ENCODE peak calls at places on chromosome 11, in seven cellular contexts. M is activated CD8-positive, alpha-beta T cell treated with anti-CD3 and anti-CD28 coated beads for 36 hours; J is endothelial cell; H is mesothelial cell of epicardium; S is hepatocyte; K is nephron progenitor cell; P is heart left ventricle. C is an unnamed sample.

GRCh38 chr11:134033696-134034491 is 35.0 kb upstream of the JAM3 start:
- DNase-seq in M (peak), J (peak), H (peak), S (peak), K (peak), P (peak), C (no peak)

GRCh38 chr11:122833133-122833470 is 5.2 kb upstream of the CRTAM start:
- DNase-seq in M (no peak), J (no peak), H (no peak), S (no peak), K (no peak), P (no peak), C (no peak)

GRCh38 chr11:69010361-69010891 is 2.6 kb downstream of the MRGPRF start:
- DNase-seq in M (no peak), J (no peak), H (no peak), S (no peak), K (no peak), P (no peak), C (no peak)

GRCh38 chr11:63961608-63962412 is 12.6 kb upstream of the COX8A start:
- DNase-seq in M (peak), J (no peak), H (no peak), S (peak), K (no peak), P (no peak), C (no peak)

GRCh38 chr11:44979536-44980399 is 29.1 kb upstream of the TP53I11 start:
- DNase-seq in M (no peak), J (peak), H (no peak), S (no peak), K (no peak), P (peak), C (no peak)

GRCh38 chr11:42329930-42330555 is 870.6 kb upstream of the LRRC4C start:
- DNase-seq in M (no peak), J (no peak), H (no peak), S (no peak), K (no peak), P (no peak), C (no peak)

GRCh38 chr11:2700415-2701211 is 819 bp upstream of the KCNQ1OT1 start:
- DNase-seq in M (peak), J (peak), H (peak), S (peak), K (peak), P (peak), C (peak)

GRCh38 chr11:129695543-129696308 is 119.9 kb upstream of the TMEM45B start:
- DNase-seq in M (peak), J (peak), H (peak), S (peak), K (peak), P (peak), C (peak)

GRCh38 chr11:58567889-58568512 is 7.7 kb downstream of the LPXN start:
- DNase-seq in M (peak), J (peak), H (no peak), S (peak), K (peak), P (no peak), C (no peak)

GRCh38 chr11:63699906-63700305 is 18.6 kb downstream of the RTN3 start:
- DNase-seq in M (no peak), J (no peak), H (no peak), S (no peak), K (no peak), P (no peak), C (no peak)

GRCh38 chr11:57641011-57641410 is 8.7 kb downstream of the YPEL4 start:
- DNase-seq in M (no peak), J (no peak), H (no peak), S (peak), K (no peak), P (no peak), C (no peak)

GRCh38 chr11:2521681-2522630 is 77.1 kb downstream of the KCNQ1 start:
- DNase-seq in M (no peak), J (peak), H (peak), S (no peak), K (no peak), P (peak), C (no peak)

GRCh38 chr11:100203789-100204188 is 483.3 kb upstream of the ARHGAP42 start:
- DNase-seq in M (no peak), J (no peak), H (no peak), S (no peak), K (no peak), P (no peak), C (no peak)

GRCh38 chr11:111063711-111064110 is 181.8 kb upstream of the POU2AF2 start:
- DNase-seq in M (no peak), J (no peak), H (no peak), S (no peak), K (no peak), P (no peak), C (no peak)

GRCh38 chr11:114179234-114179941 is 116.8 kb upstream of the NNMT start:
- DNase-seq in M (no peak), J (no peak), H (no peak), S (peak), K (no peak), P (peak), C (no peak)

GRCh38 chr11:61747389-61748285 is 4.8 kb upstream of the MYRF start:
- DNase-seq in M (peak), J (peak), H (peak), S (peak), K (peak), P (peak), C (peak)

GRCh38 chr11:45048870-45049825 is 97.3 kb upstream of the PRDM11 start:
- DNase-seq in M (no peak), J (no peak), H (no peak), S (peak), K (no peak), P (peak), C (no peak)

GRCh38 chr11:1825039-1825740 is 9.6 kb upstream of the SYT8 start:
- DNase-seq in M (no peak), J (peak), H (no peak), S (peak), K (peak), P (no peak), C (peak)

GRCh38 chr11:65432686-65433582 is 10.3 kb downstream of the NEAT1 start:
- DNase-seq in M (no peak), J (no peak), H (no peak), S (no peak), K (no peak), P (no peak), C (no peak)

GRCh38 chr11:17415523-17416104 is 27.2 kb upstream of the KCNJ11 start:
- DNase-seq in M (no peak), J (no peak), H (no peak), S (no peak), K (no peak), P (no peak), C (no peak)

GRCh38 chr11:17581036-17581731 is 34.1 kb downstream of the OTOG start:
- DNase-seq in M (no peak), J (no peak), H (no peak), S (no peak), K (no peak), P (no peak), C (peak)

GRCh38 chr11:55457641-55458040 is 89.9 kb downstream of the OR4A15 start:
- DNase-seq in M (no peak), J (no peak), H (no peak), S (no peak), K (no peak), P (no peak), C (no peak)

GRCh38 chr11:120652705-120653335 is 141.3 kb downstream of the GRIK4 start:
- DNase-seq in M (peak), J (no peak), H (no peak), S (no peak), K (no peak), P (no peak), C (no peak)

GRCh38 chr11:115632061-115632460 is 127.8 kb upstream of the CADM1 start:
- DNase-seq in M (no peak), J (no peak), H (no peak), S (no peak), K (no peak), P (no peak), C (no peak)

GRCh38 chr11:59102259-59102765 is 4.7 kb upstream of the FAM111B start:
- DNase-seq in M (peak), J (peak), H (peak), S (peak), K (peak), P (peak), C (peak)

GRCh38 chr11:64016512-64016911 is 19.2 kb upstream of the FLRT1 start:
- DNase-seq in M (no peak), J (no peak), H (no peak), S (no peak), K (no peak), P (no peak), C (no peak)

GRCh38 chr11:12242926-12243325 is 132.5 kb downstream of the MICAL2 start:
- DNase-seq in M (no peak), J (no peak), H (no peak), S (no peak), K (no peak), P (no peak), C (no peak)

GRCh38 chr11:1202154-1202775 is 20.6 kb upstream of the MUC5B start:
- DNase-seq in M (peak), J (peak), H (peak), S (no peak), K (no peak), P (no peak), C (peak)

GRCh38 chr11:127023991-127024390 is 23.4 kb upstream of the KIRREL3 start:
- DNase-seq in M (no peak), J (no peak), H (no peak), S (no peak), K (no peak), P (no peak), C (no peak)

GRCh38 chr11:65858354-65859133 is 564 bp upstream of the CFL1 start:
- DNase-seq in M (no peak), J (no peak), H (no peak), S (no peak), K (no peak), P (no peak), C (no peak)

GRCh38 chr11:131658952-131659351 is 288.5 kb downstream of the NTM start:
- DNase-seq in M (no peak), J (no peak), H (no peak), S (no peak), K (no peak), P (no peak), C (no peak)

GRCh38 chr11:9855579-9856260 is 191.8 kb downstream of the SWAP70 start:
- DNase-seq in M (no peak), J (no peak), H (no peak), S (no peak), K (no peak), P (no peak), C (no peak)

GRCh38 chr11:45901646-45902045 is 5.4 kb downstream of the FREY1 start:
- DNase-seq in M (no peak), J (no peak), H (no peak), S (no peak), K (no peak), P (no peak), C (no peak)

GRCh38 chr11:71120346-71120963 is 131.9 kb downstream of the SHANK2 start:
- DNase-seq in M (peak), J (peak), H (no peak), S (peak), K (peak), P (no peak), C (no peak)

GRCh38 chr11:47060807-47061206 is 115.9 kb downstream of the ARFGAP2 start:
- DNase-seq in M (no peak), J (no peak), H (no peak), S (no peak), K (no peak), P (no peak), C (no peak)

GRCh38 chr11:3180869-3181268 is 15.8 kb upstream of the OSBPL5 start:
- DNase-seq in M (no peak), J (no peak), H (peak), S (no peak), K (no peak), P (no peak), C (no peak)

GRCh38 chr11:17275376-17276235 is 933 bp upstream of the NUCB2 start:
- DNase-seq in M (no peak), J (no peak), H (no peak), S (no peak), K (no peak), P (no peak), C (no peak)

GRCh38 chr11:35097814-35098213 is 41.2 kb upstream of the CD44 start:
- DNase-seq in M (no peak), J (no peak), H (no peak), S (no peak), K (no peak), P (no peak), C (no peak)

GRCh38 chr11:1504581-1505290 is 18.2 kb upstream of the MOB2 start:
- DNase-seq in M (no peak), J (no peak), H (no peak), S (no peak), K (no peak), P (peak), C (no peak)

DNA sequence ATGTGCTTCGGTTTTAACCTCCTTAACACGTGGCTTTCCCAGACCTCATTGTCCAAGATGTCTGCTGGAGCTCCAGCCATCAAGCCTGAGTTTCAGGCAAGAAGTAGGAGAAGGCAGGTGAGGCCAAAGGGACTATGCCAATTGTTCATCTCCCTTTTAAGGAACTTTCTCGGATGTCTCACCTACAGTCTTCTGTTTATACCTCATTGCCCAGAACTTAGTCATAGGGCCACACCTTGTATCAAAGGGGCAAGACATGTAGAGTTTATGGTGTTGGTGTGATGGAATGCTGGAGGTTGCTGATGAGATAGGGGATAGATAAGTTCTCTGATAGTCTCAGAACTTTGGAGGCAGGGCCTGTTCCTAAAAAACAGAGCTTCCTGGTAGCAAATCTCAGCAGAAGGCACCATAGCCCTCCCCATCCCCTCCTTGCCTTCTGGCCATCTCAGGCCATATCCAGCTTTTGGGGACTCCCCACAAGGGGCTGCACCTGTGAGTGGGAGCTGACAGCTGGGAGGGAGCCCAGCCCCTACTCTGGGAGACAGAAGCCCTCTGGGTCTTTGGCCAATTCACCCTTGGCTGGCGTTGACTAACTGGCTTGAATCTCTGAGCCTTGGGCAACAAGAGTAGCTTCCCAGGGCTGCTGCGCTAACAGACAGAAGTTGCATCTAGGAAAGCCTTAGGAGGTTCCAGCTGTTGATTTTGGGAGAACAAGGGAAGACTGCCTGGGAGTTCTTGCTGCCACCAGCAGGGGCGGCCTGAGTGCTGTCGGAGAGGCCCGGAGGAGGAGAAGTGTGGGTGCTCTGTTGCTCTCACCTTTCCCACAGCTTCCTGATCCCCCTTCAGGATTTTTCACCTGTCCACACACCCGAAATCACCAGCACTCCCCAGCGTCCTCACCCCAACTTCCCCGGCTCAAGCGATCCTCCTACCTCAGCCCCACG is 149.8 kb upstream of the THY1 start:
- DNase-seq in M (no peak), J (no peak), H (no peak), S (peak), K (no peak), P (no peak), C (peak)
- TF ChIP-seq CTCF in M (no peak), J (no peak), H (no peak), S (peak), K (no peak), P (no peak), C (peak)

GRCh38 chr11:94602430-94603372 is 35.5 kb downstream of the PIWIL4 start:
- DNase-seq in M (no peak), J (peak), H (no peak), S (peak), K (no peak), P (peak), C (no peak)

GRCh38 chr11:94599510-94599909 is 32.3 kb downstream of the PIWIL4 start:
- DNase-seq in M (no peak), J (no peak), H (no peak), S (no peak), K (no peak), P (no peak), C (no peak)

GRCh38 chr11:94595061-94595460 is 27.9 kb downstream of the PIWIL4 start:
- DNase-seq in M (no peak), J (no peak), H (no peak), S (no peak), K (no peak), P (no peak), C (no peak)

GRCh38 chr11:94593030-94593429 is 25.9 kb downstream of the PIWIL4 start:
- DNase-seq in M (no peak), J (no peak), H (no peak), S (no peak), K (no peak), P (no peak), C (no peak)

DNA sequence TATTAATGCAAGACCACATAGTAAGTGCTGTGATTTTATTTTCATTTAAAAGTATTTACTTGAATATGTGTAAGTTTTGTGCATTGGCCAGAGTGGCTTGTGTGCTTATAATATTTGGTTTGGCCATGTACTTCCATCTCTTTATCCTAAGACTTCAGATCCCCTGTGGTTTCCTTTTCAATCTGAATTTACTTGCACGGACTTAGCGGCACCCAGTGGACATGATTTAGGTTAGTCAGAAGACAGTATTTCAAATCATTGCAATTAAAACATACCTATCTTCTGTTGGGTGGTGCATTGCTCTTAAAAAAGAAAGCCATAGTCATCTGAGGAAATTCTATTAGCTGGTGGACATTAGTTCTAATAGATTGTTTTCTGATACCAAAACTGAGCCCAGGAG is 30.7 kb downstream of the PIWIL4 start:
- DNase-seq in M (peak), J (no peak), H (no peak), S (no peak), K (no peak), P (no peak), C (no peak)
- TF ChIP-seq CTCF in M (no peak), J (no peak), H (no peak), S (peak), K (no peak), P (no peak), C (no peak)

DNA sequence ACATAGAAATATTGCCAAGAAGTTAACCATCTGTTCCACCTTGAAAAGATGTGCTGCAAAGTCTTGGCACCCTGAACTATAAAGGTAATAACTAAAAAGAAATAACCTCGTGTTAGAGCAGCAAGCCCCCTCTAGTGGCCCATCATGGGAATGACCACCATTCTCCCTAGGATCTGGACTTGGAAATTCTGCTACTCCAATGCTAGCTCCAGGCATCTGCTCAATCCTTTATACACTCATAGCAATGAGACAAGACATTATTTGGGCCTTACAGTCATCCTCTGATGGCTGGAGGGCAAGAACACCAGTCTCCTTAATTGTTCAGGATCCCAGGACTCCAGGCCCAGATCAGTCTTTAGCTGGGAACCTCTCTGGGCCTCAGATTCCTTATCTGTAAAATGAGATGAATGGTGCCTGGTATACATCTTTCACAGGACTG is 76.0 kb downstream of the CWC15 start:
- DNase-seq in M (peak), J (peak), H (no peak), S (peak), K (peak), P (no peak), C (no peak)
- TF ChIP-seq CTCF in M (peak), J (peak), H (peak), S (peak), K (peak), P (peak), C (peak)

DNA sequence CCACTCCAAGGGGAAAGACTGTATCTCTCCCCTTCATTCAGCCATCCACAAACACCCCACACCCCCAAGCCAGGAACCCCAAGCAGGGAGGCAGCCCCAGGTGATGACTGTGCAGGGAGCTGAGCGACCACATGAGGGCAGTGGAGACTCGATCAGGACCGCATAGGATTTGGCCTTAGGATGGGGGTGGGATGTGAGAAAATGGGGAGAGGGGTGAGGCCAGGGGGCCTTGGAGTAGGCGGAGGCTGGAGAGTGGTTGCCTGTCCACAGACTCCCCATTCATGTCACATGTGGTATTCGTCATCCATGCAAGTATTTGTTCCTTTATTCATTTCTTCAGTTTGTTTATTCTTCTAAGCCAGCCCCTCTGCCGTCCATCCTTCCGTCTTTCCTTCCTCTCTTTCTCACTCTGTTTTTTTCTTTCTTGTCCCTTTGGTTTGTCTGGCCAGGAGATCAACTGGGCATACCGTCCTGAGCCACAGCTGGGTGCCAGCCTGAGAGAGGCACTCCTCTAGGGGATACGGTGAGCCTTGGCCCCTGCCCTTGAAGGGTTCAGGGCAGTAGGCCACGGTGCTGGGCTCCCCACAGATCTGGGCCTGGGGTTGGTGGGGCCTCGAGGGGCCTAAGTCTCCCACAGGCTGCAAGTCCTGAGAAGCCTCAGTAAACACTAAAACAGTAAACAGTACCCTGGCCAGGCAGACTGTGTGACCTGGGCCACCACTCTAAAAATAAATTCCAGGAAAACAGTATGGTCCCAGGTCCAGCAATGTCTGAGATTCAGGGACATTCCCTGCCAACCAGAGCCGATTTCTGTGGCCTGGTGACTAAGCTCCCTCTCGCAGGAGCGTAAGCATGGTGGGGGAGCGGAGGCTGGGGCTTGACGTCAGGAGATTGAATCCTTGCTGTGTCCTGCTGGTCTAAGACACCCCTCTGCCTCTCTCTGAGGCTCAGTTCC is 2.5 kb upstream of the RHOD start:
- DNase-seq in M (peak), J (peak), H (no peak), S (peak), K (peak), P (peak), C (no peak)
- TF ChIP-seq CTCF in M (peak), J (peak), H (peak), S (peak), K (peak), P (peak), C (peak)

GRCh38 chr11:32641361-32641760 is 57.7 kb downstream of the EIF3M start:
- DNase-seq in M (no peak), J (no peak), H (no peak), S (no peak), K (no peak), P (no peak), C (no peak)
- TF ChIP-seq CTCF in M (no peak), J (no peak), H (no peak), S (no peak), K (no peak), P (no peak), C (no peak)

GRCh38 chr11:24240496-24240895 is 256.4 kb upstream of the LUZP2 start:
- DNase-seq in M (no peak), J (no peak), H (no peak), S (no peak), K (no peak), P (no peak), C (no peak)
- TF ChIP-seq CTCF in M (no peak), J (no peak), H (no peak), S (no peak), K (no peak), P (no peak), C (no peak)